ENCODE peak calls at places on chromosomes 7 and 10, in eight cellular contexts. K is GM23338; U is A549; X is activated T-helper 1 cell treated with Interleukin-2 at 50 U/mL for 16 hours; H is non-pigmented ciliary epithelial cell; P is stimulated activated CD8-positive, alpha-beta memory T cell treated with anti-CD3 and anti-CD28 coated beads, Interleukin-2, amount 100 ng/mL, for 1 hour; D is T1000; O is ACHN. S is an unnamed sample.

GRCh38 chr7:111175908-111176307 is 85.0 kb downstream of the LRRN3 start:
- DNase-seq in O (no peak), P (no peak), K (no peak), X (no peak), H (no peak), U (no peak), D (no peak), S (no peak)

GRCh38 chr10:23375366-23375765 is 30.8 kb upstream of the C10orf67 start:
- DNase-seq in U (no peak), O (no peak), H (no peak), K (no peak), D (no peak), X (no peak), P (no peak), S (no peak)

GRCh38 chr7:98913026-98913425 is 34.7 kb downstream of the TRRAP start:
- DNase-seq in X (no peak), U (no peak), H (no peak), O (no peak), P (no peak), D (no peak), K (no peak), S (no peak)

GRCh38 chr7:34463830-34464229 is 194.2 kb upstream of the NPSR1 start:
- DNase-seq in D (no peak), X (no peak), U (no peak), O (peak; percentile 15), H (no peak), K (peak; percentile 15), P (no peak), S (no peak)

GRCh38 chr10:44416976-44417375 is 32.1 kb upstream of the CXCL12 start:
- DNase-seq in X (no peak), H (no peak), O (no peak), U (no peak), P (no peak), K (no peak), D (no peak), S (no peak)

GRCh38 chr7:23955145-23955544 is 245.1 kb downstream of the STK31 start:
- DNase-seq in K (no peak), D (no peak), O (peak; percentile 37), U (no peak), X (no peak), H (no peak), P (no peak), S (no peak)

GRCh38 chr10:48478980-48479811 is 125.7 kb downstream of the ARHGAP22 start:
- DNase-seq in O (no peak), H (no peak), K (no peak), P (no peak), U (no peak), D (no peak), X (no peak), S (no peak)

GRCh38 chr7:106284516-106285050 is at the start of gene NAMPT:
- DNase-seq in O (peak; percentile 59), H (no peak), X (peak; percentile 27), P (peak; percentile 22), U (no peak), K (peak; percentile 63), D (no peak), S (peak; percentile 79)

GRCh38 chr10:1874533-1874932 is 137.2 kb upstream of the ADARB2 start:
- DNase-seq in H (no peak), D (no peak), U (no peak), P (no peak), X (no peak), K (no peak), O (no peak), S (no peak)

GRCh38 chr7:130986271-130986690 is 252.3 kb upstream of the KLF14 start:
- DNase-seq in H (no peak), P (no peak), X (no peak), K (no peak), D (no peak), O (no peak), U (no peak), S (no peak)

GRCh38 chr7:86848226-86848625 is 204.5 kb downstream of the GRM3 start:
- DNase-seq in H (no peak), U (no peak), O (no peak), K (no peak), P (no peak), X (no peak), D (no peak), S (no peak)

GRCh38 chr10:72784551-72785421 is 92.8 kb downstream of the MCU start:
- DNase-seq in P (no peak), D (no peak), K (peak; percentile 76), H (peak; percentile 48), O (peak; percentile 38), X (no peak), U (no peak), S (no peak)

GRCh38 chr7:127189074-127189473 is 63.7 kb downstream of the GRM8 start:
- DNase-seq in U (no peak), O (no peak), X (no peak), D (no peak), K (no peak), H (no peak), P (no peak), S (no peak)

GRCh38 chr7:149880871-149881301 is 7.1 kb downstream of the ATP6V0E2 start:
- DNase-seq in X (no peak), P (no peak), H (no peak), K (no peak), U (no peak), O (no peak), D (no peak), S (no peak)

GRCh38 chr10:8310930-8311329 is 256.4 kb downstream of the GATA3 start:
- DNase-seq in X (no peak), U (no peak), D (no peak), K (no peak), H (no peak), O (no peak), P (no peak), S (no peak)

GRCh38 chr7:34064511-34065158 is 159.3 kb downstream of the BMPER start:
- DNase-seq in O (no peak), K (no peak), P (no peak), D (no peak), X (no peak), H (no peak), U (peak; percentile 26), S (no peak)

GRCh38 chr7:139623518-139623917 is 100.0 kb downstream of the CLEC2L start:
- DNase-seq in U (no peak), D (no peak), P (no peak), K (peak; percentile 17), H (no peak), X (no peak), O (peak; percentile 17), S (no peak)

GRCh38 chr10:117370205-117370604 is 5.0 kb downstream of the PDZD8 start:
- DNase-seq in K (no peak), P (no peak), D (no peak), H (no peak), X (no peak), U (no peak), O (peak; percentile 33), S (no peak)

GRCh38 chr10:89773081-89773480 is 71.7 kb downstream of the KIF20B start:
- DNase-seq in X (no peak), O (no peak), P (no peak), D (no peak), U (no peak), H (no peak), K (no peak), S (no peak)

GRCh38 chr7:141427134-141427533 is 124.1 kb upstream of the AGK start:
- DNase-seq in K (no peak), O (no peak), H (no peak), P (no peak), D (no peak), X (no peak), U (no peak), S (no peak)

GRCh38 chr7:92809397-92810241 is 26.8 kb downstream of the CDK6 start:
- DNase-seq in K (peak; percentile 81), U (peak; percentile 74), H (peak; percentile 94), P (peak; percentile 18), D (no peak), O (peak; percentile 97), X (peak; percentile 17), S (peak; percentile 12)

GRCh38 chr7:89077992-89078391 is 282.5 kb upstream of the TEX47 start:
- DNase-seq in O (no peak), H (no peak), U (no peak), K (no peak), D (no peak), X (no peak), P (no peak), S (no peak)

GRCh38 chr10:130354555-130354954 is 218.4 kb downstream of the GLRX3 start:
- DNase-seq in K (no peak), U (no peak), X (no peak), D (no peak), P (no peak), O (no peak), H (no peak), S (no peak)

GRCh38 chr10:18340496-18341051 is 200.3 kb downstream of the CACNB2 start:
- DNase-seq in H (no peak), X (no peak), P (no peak), K (peak; percentile 18), O (peak; percentile 3), U (no peak), D (no peak), S (no peak)

GRCh38 chr7:36312064-36312914 is 77.4 kb upstream of the ANLN start:
- DNase-seq in H (no peak), K (peak; percentile 83), U (no peak), D (no peak), X (peak; percentile 3), P (no peak), O (peak; percentile 67), S (no peak)

GRCh38 chr10:12013926-12014325 is 28.7 kb downstream of the UPF2 start:
- DNase-seq in U (no peak), D (no peak), H (no peak), O (no peak), X (no peak), K (no peak), P (no peak), S (no peak)

GRCh38 chr7:73833251-73833919 is 2.6 kb downstream of the CLDN4 start:
- DNase-seq in X (no peak), H (no peak), U (no peak), K (peak; percentile 68), O (no peak), D (no peak), P (no peak), S (no peak)

GRCh38 chr10:107585630-107586029 is 421.1 kb upstream of the SORCS1 start:
- DNase-seq in U (no peak), X (no peak), D (no peak), K (no peak), H (no peak), O (no peak), P (no peak), S (no peak)

GRCh38 chr10:29120216-29120615 is 168.7 kb upstream of the LYZL1 start:
- DNase-seq in U (peak; percentile 73), K (no peak), O (peak; percentile 69), D (peak; percentile 60), P (no peak), H (peak; percentile 66), X (no peak), S (no peak)

S was measured in thoracic aorta.